ENCODE peak calls at places on chromosomes 6 and 20, in six cellular contexts. P, V, Z, I, L and T are unnamed samples.

GRCh38 chr6:113980937-113981554 is 10.1 kb upstream of the HDAC2 start:
- DNase-seq in I (peak), Z (no peak), V (no peak), L (peak), P (peak), T (no peak)

GRCh38 chr20:50672400-50673145 is 18.8 kb downstream of the RIPOR3 start:
- DNase-seq in P (no peak), V (no peak), L (no peak), I (no peak), Z (no peak), T (no peak)

GRCh38 chr20:14288341-14289330 is 48.8 kb downstream of the FLRT3 start:
- DNase-seq in Z (no peak), L (no peak), I (no peak), V (no peak), P (peak), T (peak)

GRCh38 chr6:105344971-105345370 is 57.9 kb downstream of the PREP start:
- DNase-seq in I (no peak), V (no peak), P (no peak), L (no peak), Z (no peak), T (no peak)

GRCh38 chr6:148501178-148501590 is 158.5 kb downstream of the SASH1 start:
- DNase-seq in Z (no peak), V (no peak), I (no peak), P (peak), L (no peak), T (no peak)

GRCh38 chr20:31764641-31765305 is 25.7 kb downstream of the TPX2 start:
- DNase-seq in I (no peak), Z (no peak), L (no peak), P (peak), V (no peak), T (no peak)

GRCh38 chr6:110409794-110410193 is 5.6 kb downstream of the DDO start:
- DNase-seq in Z (no peak), V (no peak), L (no peak), I (no peak), P (no peak), T (no peak)

GRCh38 chr6:71236926-71237425 is 51.6 kb upstream of the OGFRL1 start:
- DNase-seq in L (no peak), P (no peak), Z (no peak), I (no peak), V (no peak), T (no peak)

GRCh38 chr6:14706378-14706929 is 539.4 kb upstream of the JARID2 start:
- DNase-seq in L (no peak), V (peak), Z (peak), I (no peak), P (peak), T (no peak)

GRCh38 chr6:1524040-1524480 is 85.7 kb upstream of the FOXC1 start:
- DNase-seq in P (peak), L (peak), I (no peak), Z (peak), V (peak), T (no peak)

GRCh38 chr20:36666181-36666740 is 20.3 kb upstream of the SLA2 start:
- DNase-seq in P (no peak), V (no peak), Z (no peak), I (no peak), L (no peak), T (no peak)

GRCh38 chr20:917416-917815 is 1.3 kb upstream of the ANGPT4 start:
- DNase-seq in L (no peak), Z (no peak), V (no peak), I (no peak), P (no peak), T (no peak)

GRCh38 chr20:21677781-21678180 is 27.7 kb upstream of the PAX1 start:
- DNase-seq in L (no peak), P (no peak), I (no peak), Z (no peak), V (no peak), T (no peak)

GRCh38 chr20:57609842-57610167 is 10.4 kb downstream of the ZBP1 start:
- DNase-seq in V (no peak), P (no peak), Z (no peak), I (no peak), L (no peak), T (no peak)